ENCODE peak calls at places on chromosomes 12 and 14, in four cellular contexts. One of them, this sample, is unnamed. For H3K27me3, the result is how much of the 10 kb centered on the place peaks cover.

GRCh38 chr14:105192866-105193731 is 12.0 kb upstream of the NUDT14 start:
- DNase-seq in esophagus squamous epithelium: no peak
- DNase-seq in lower lobe of right lung: no peak
- DNase-seq in GM23338: no peak
- DNase-seq in this sample: no peak

GRCh38 chr12:85825751-85826150 is 10.5 kb downstream of the RASSF9 start:
- DNase-seq in esophagus squamous epithelium: no peak
- DNase-seq in lower lobe of right lung: no peak
- DNase-seq in GM23338: no peak
- DNase-seq in this sample: peak

GRCh38 chr12:13504074-13504473 is 307.5 kb downstream of the EMP1 start:
- DNase-seq in esophagus squamous epithelium: no peak
- DNase-seq in lower lobe of right lung: no peak
- DNase-seq in GM23338: no peak
- DNase-seq in this sample: no peak

GRCh38 chr14:68392393-68393085 is 400.3 kb downstream of the ZFP36L1 start:
- DNase-seq in esophagus squamous epithelium: no peak
- DNase-seq in lower lobe of right lung: peak
- DNase-seq in GM23338: no peak
- DNase-seq in this sample: no peak

GRCh38 chr12:102958073-102958829 is 777 bp downstream of the ASCL1 start:
- DNase-seq in esophagus squamous epithelium: no peak
- DNase-seq in lower lobe of right lung: no peak
- DNase-seq in GM23338: peak
- DNase-seq in this sample: no peak

GRCh38 chr12:93684716-93685115 is 7.5 kb downstream of the CRADD start:
- DNase-seq in esophagus squamous epithelium: no peak
- DNase-seq in lower lobe of right lung: no peak
- DNase-seq in GM23338: no peak
- DNase-seq in this sample: no peak

GRCh38 chr14:38309522-38310262 is 53.8 kb upstream of the CLEC14A start:
- DNase-seq in esophagus squamous epithelium: no peak
- DNase-seq in lower lobe of right lung: no peak
- DNase-seq in GM23338: peak
- DNase-seq in this sample: no peak

GRCh38 chr12:109540526-109541411 is 32.5 kb downstream of the MMAB start:
- DNase-seq in esophagus squamous epithelium: no peak
- DNase-seq in lower lobe of right lung: no peak
- DNase-seq in GM23338: no peak
- DNase-seq in this sample: no peak

GRCh38 chr12:124679533-124680371 is 112.3 kb upstream of the NCOR2 start:
- DNase-seq in esophagus squamous epithelium: no peak
- DNase-seq in lower lobe of right lung: no peak
- DNase-seq in GM23338: no peak
- DNase-seq in this sample: no peak

GRCh38 chr14:75303415-75303814 is 24.8 kb downstream of the FOS start:
- DNase-seq in esophagus squamous epithelium: no peak
- DNase-seq in lower lobe of right lung: peak
- DNase-seq in GM23338: peak
- DNase-seq in this sample: no peak

GRCh38 chr14:58272589-58273372 is 25.6 kb upstream of the ARID4A start:
- DNase-seq in esophagus squamous epithelium: no peak
- DNase-seq in lower lobe of right lung: no peak
- DNase-seq in GM23338: peak
- DNase-seq in this sample: no peak

GRCh38 chr12:92628476-92628875 is 74.3 kb upstream of the PLEKHG7 start:
- DNase-seq in esophagus squamous epithelium: no peak
- DNase-seq in lower lobe of right lung: no peak
- DNase-seq in GM23338: no peak
- DNase-seq in this sample: peak

GRCh38 chr14:20683125-20683895 is 1.1 kb upstream of the RNASE4 start:
- DNase-seq in esophagus squamous epithelium: no peak
- DNase-seq in lower lobe of right lung: peak
- DNase-seq in GM23338: peak
- DNase-seq in this sample: no peak

GRCh38 chr12:62859203-62859799 is 75.6 kb downstream of the PPM1H start:
- DNase-seq in esophagus squamous epithelium: no peak
- DNase-seq in lower lobe of right lung: no peak
- DNase-seq in GM23338: no peak
- DNase-seq in this sample: no peak

GRCh38 chr12:62861157-62861535 is 73.8 kb downstream of the PPM1H start:
- DNase-seq in esophagus squamous epithelium: no peak
- DNase-seq in lower lobe of right lung: no peak
- DNase-seq in GM23338: no peak
- DNase-seq in this sample: no peak

GRCh38 chr12:62861586-62861985 is 73.4 kb downstream of the PPM1H start:
- DNase-seq in esophagus squamous epithelium: no peak
- DNase-seq in lower lobe of right lung: no peak
- DNase-seq in GM23338: no peak
- DNase-seq in this sample: no peak

GRCh38 chr12:62862259-62862881 is 72.6 kb downstream of the PPM1H start:
- DNase-seq in esophagus squamous epithelium: no peak
- DNase-seq in lower lobe of right lung: no peak
- DNase-seq in GM23338: no peak
- DNase-seq in this sample: no peak

DNA sequence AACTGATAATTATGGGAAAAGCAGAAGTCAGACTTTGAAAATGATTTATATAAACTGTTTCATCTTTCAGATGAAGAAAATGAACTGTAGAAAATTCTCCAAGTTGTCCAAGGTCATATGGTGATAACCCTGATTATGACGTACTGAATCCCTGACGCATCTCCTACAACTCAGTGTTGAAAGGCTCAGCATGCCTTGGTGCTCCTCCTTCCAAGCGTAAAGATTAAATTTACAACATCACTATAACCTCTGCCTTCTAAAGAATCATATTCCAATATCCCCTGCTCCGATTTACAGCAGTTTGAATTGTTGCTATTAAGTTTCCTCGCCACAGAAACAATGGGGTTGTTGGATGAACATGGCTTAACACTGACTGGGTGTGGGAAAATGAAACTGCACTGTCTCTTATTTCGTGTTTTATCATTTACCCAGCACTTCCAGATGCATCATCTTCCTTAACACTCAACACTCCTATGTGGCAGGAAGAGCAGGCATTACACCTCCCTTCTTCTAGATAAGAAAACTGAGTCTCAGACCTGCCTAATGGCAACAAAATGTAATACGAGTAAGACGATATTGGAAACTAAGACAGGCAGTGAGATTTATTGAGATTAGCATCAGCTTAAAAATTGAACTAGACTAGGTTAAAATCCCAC is 74.3 kb downstream of the PPM1H start:
- DNase-seq in esophagus squamous epithelium: no peak
- DNase-seq in lower lobe of right lung: no peak
- DNase-seq in GM23338: no peak
- DNase-seq in this sample: no peak
- H3K27me3 ChIP-seq in esophagus squamous epithelium: under half
- H3K27me3 ChIP-seq in lower lobe of right lung: under half
- H3K27me3 ChIP-seq in GM23338: under half
- H3K27me3 ChIP-seq in this sample: under half

GRCh38 chr12:101536069-101536674 is 58.6 kb upstream of the MYBPC1 start:
- DNase-seq in esophagus squamous epithelium: no peak
- DNase-seq in lower lobe of right lung: no peak
- DNase-seq in GM23338: no peak
- DNase-seq in this sample: no peak

DNA sequence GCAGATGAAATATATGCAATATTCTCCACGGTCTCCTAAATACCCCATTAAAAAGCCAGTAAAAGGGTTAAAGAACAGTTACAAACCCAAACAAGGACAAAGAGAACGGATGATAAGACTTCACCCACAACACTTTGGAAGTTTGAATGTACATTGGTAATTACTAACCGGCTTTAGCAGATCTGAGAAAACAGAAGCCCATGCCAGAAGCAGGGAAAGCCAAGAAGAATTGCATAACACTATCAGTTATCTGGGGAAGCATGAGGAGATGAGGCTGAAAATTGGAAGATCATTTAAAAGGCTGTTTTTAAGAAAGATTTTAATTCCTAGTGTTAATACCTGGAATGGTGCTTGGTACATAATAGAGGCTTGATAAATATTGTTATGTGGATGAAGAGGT is 55.6 kb upstream of the MYBPC1 start:
- DNase-seq in esophagus squamous epithelium: no peak
- DNase-seq in lower lobe of right lung: no peak
- DNase-seq in GM23338: no peak
- DNase-seq in this sample: no peak
- TF ChIP-seq CTCF in esophagus squamous epithelium: no peak
- TF ChIP-seq CTCF in lower lobe of right lung: no peak
- TF ChIP-seq CTCF in GM23338: no peak
- TF ChIP-seq CTCF in this sample: no peak

GRCh38 chr12:55688716-55689655 is 18.7 kb downstream of the ITGA7 start:
- DNase-seq in esophagus squamous epithelium: no peak
- DNase-seq in lower lobe of right lung: no peak
- DNase-seq in GM23338: no peak
- DNase-seq in this sample: no peak
- H3K4me3 ChIP-seq in esophagus squamous epithelium: no peak
- H3K4me3 ChIP-seq in lower lobe of right lung: no peak
- H3K4me3 ChIP-seq in GM23338: no peak
- H3K4me3 ChIP-seq in this sample: no peak

DNA sequence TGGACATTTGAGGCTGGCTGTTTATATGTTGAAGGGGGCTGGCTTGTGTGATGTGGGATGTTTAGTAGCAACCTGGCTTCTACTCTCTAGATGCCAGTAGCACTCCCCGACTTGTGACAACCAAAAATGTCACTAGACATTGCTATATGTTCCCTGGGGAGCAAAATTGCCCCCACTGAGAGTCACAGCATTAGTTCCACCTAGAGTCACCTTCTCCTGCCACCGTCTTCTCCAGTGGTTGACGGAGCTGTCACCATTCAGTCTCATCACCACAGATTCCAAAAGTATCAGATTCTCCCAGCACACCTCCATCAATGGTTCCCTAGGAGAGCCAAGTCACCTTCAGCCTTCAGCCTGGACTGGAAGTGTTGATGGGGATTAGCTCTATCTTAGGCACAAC is 7.8 kb upstream of the KRT76 start:
- DNase-seq in esophagus squamous epithelium: no peak
- DNase-seq in lower lobe of right lung: no peak
- DNase-seq in GM23338: no peak
- DNase-seq in this sample: no peak
- H3K27me3 ChIP-seq in esophagus squamous epithelium: under half
- H3K27me3 ChIP-seq in lower lobe of right lung: half or more
- H3K27me3 ChIP-seq in GM23338: under half
- H3K27me3 ChIP-seq in this sample: under half

GRCh38 chr12:122981036-122981471 is 573 bp downstream of the ARL6IP4 start:
- DNase-seq in esophagus squamous epithelium: no peak
- DNase-seq in lower lobe of right lung: no peak
- DNase-seq in GM23338: no peak
- DNase-seq in this sample: no peak
- TF ChIP-seq CTCF in esophagus squamous epithelium: no peak
- TF ChIP-seq CTCF in lower lobe of right lung: no peak
- TF ChIP-seq CTCF in GM23338: no peak
- TF ChIP-seq CTCF in this sample: no peak

GRCh38 chr12:72271741-72272661 is at the start of gene TRHDE:
- DNase-seq in esophagus squamous epithelium: no peak
- DNase-seq in lower lobe of right lung: peak
- DNase-seq in GM23338: peak
- DNase-seq in this sample: no peak

GRCh38 chr12:72273851-72274284 is 1.7 kb downstream of the TRHDE start:
- DNase-seq in esophagus squamous epithelium: no peak
- DNase-seq in lower lobe of right lung: no peak
- DNase-seq in GM23338: peak
- DNase-seq in this sample: no peak

GRCh38 chr12:72272731-72273498 is 745 bp downstream of the TRHDE start:
- DNase-seq in esophagus squamous epithelium: no peak
- DNase-seq in lower lobe of right lung: peak
- DNase-seq in GM23338: peak
- DNase-seq in this sample: no peak

GRCh38 chr12:72274926-72275325 is 2.8 kb downstream of the TRHDE start:
- DNase-seq in esophagus squamous epithelium: no peak
- DNase-seq in lower lobe of right lung: no peak
- DNase-seq in GM23338: no peak
- DNase-seq in this sample: no peak

GRCh38 chr12:72273499-72273837 is 1.3 kb downstream of the TRHDE start:
- DNase-seq in esophagus squamous epithelium: no peak
- DNase-seq in lower lobe of right lung: no peak
- DNase-seq in GM23338: peak
- DNase-seq in this sample: no peak
- H3K4me3 ChIP-seq in esophagus squamous epithelium: peak
- H3K4me3 ChIP-seq in lower lobe of right lung: peak
- H3K4me3 ChIP-seq in GM23338: peak
- H3K4me3 ChIP-seq in this sample: peak

GRCh38 chr14:36522347-36522971 is 2.4 kb upstream of the NKX2-1 start:
- DNase-seq in esophagus squamous epithelium: no peak
- DNase-seq in lower lobe of right lung: no peak
- DNase-seq in GM23338: peak
- DNase-seq in this sample: no peak
- H3K27me3 ChIP-seq in esophagus squamous epithelium: half or more
- H3K27me3 ChIP-seq in lower lobe of right lung: half or more
- H3K27me3 ChIP-seq in GM23338: half or more
- H3K27me3 ChIP-seq in this sample: half or more

This sample was measured in kidney epithelial cell.